ENCODE peak calls at places on chromosomes 12 and 14, in eight cellular contexts. G is lower leg skin, F is prostate gland, B is transverse colon, A is uterus, T is stomach, M is thyroid gland, X is right lobe of liver. L is an unnamed sample.
A peak's percentile ranks its signal among the peaks of the same experiment; 100 is the strongest.

GRCh38 chr12:39431797-39432196 is 11.1 kb downstream of the KIF21A start:
- DNase-seq in B (no peak), T (no peak), M (no peak), G (no peak), A (no peak), F (no peak), X (no peak), L (no peak)

GRCh38 chr12:88258396-88258795 is 116.3 kb downstream of the TMTC3 start:
- DNase-seq in M (no peak), F (no peak), T (no peak), A (no peak), B (no peak), X (no peak), G (no peak), L (no peak)

GRCh38 chr12:117567644-117568043 is 206.2 kb upstream of the NOS1 start:
- DNase-seq in B (no peak), A (no peak), M (peak; percentile 67), X (no peak), F (no peak), T (no peak), G (no peak), L (no peak)

GRCh38 chr14:76767681-76768055 is 6.4 kb downstream of the VASH1 start:
- DNase-seq in A (peak; percentile 3), X (no peak), G (peak; percentile 63), M (no peak), B (no peak), T (no peak), F (no peak), L (no peak)

GRCh38 chr12:104707794-104708558 is 250.1 kb downstream of the SLC41A2 start:
- DNase-seq in M (no peak), B (no peak), T (no peak), F (no peak), X (no peak), G (no peak), A (no peak), L (no peak)

GRCh38 chr14:78933948-78934524 is 763.9 kb downstream of the NRXN3 start:
- DNase-seq in T (no peak), F (no peak), A (no peak), M (no peak), B (no peak), G (no peak), X (no peak), L (no peak)

GRCh38 chr14:85532981-85533820 is 3.3 kb downstream of the FLRT2 start:
- DNase-seq in B (no peak), M (peak; percentile 79), A (peak; percentile 42), X (peak; percentile 53), T (peak; percentile 31), F (peak; percentile 25), G (peak; percentile 86), L (peak; percentile 72)

GRCh38 chr12:22014783-22015144 is 31.3 kb upstream of the CMAS start:
- DNase-seq in A (no peak), T (no peak), B (no peak), F (no peak), G (no peak), X (no peak), M (no peak), L (no peak)

GRCh38 chr12:124512667-124513296 is 54.6 kb downstream of the NCOR2 start:
- DNase-seq in X (no peak), A (peak; percentile 88), F (peak; percentile 74), B (peak; percentile 86), T (peak; percentile 87), G (peak; percentile 97), M (peak; percentile 96), L (peak; percentile 91)

GRCh38 chr12:85065816-85066482 is 29.8 kb downstream of the LRRIQ1 start:
- DNase-seq in F (no peak), X (no peak), A (no peak), B (no peak), M (no peak), G (no peak), T (no peak), L (no peak)

GRCh38 chr14:50083467-50084337 is 32.7 kb downstream of the VCPKMT start:
- DNase-seq in A (no peak), G (no peak), F (no peak), M (no peak), T (no peak), X (no peak), B (no peak), L (no peak)

GRCh38 chr12:95318071-95318545 is 100.5 kb downstream of the VEZT start:
- DNase-seq in X (no peak), G (no peak), A (no peak), T (no peak), M (no peak), B (no peak), F (peak; percentile 8), L (no peak)

GRCh38 chr12:51103977-51104376 is 20.6 kb upstream of the CSRNP2 start:
- DNase-seq in F (no peak), M (no peak), B (no peak), A (no peak), G (no peak), X (no peak), T (no peak), L (no peak)

GRCh38 chr14:93056166-93056839 is 59.4 kb downstream of the ITPK1 start:
- DNase-seq in A (no peak), F (no peak), B (no peak), X (no peak), G (no peak), T (no peak), M (peak; percentile 66), L (no peak)

GRCh38 chr14:61523751-61524150 is 171.6 kb upstream of the HIF1A start:
- DNase-seq in X (no peak), M (no peak), A (no peak), F (no peak), B (no peak), G (peak; percentile 31), T (no peak), L (no peak)

GRCh38 chr14:103045387-103045869 is 11.9 kb downstream of the CDC42BPB start:
- DNase-seq in T (no peak), G (no peak), F (no peak), A (no peak), M (peak; percentile 46), X (no peak), B (no peak), L (no peak)

GRCh38 chr14:78227466-78228077 is 57.4 kb downstream of the NRXN3 start:
- DNase-seq in T (no peak), F (no peak), B (no peak), X (no peak), M (no peak), A (no peak), G (peak; percentile 53), L (no peak)

GRCh38 chr12:128111951-128112350 is 155.0 kb upstream of the TMEM132C start:
- DNase-seq in M (no peak), G (peak; percentile 54), B (no peak), T (no peak), F (no peak), A (no peak), X (no peak), L (no peak)

DNA sequence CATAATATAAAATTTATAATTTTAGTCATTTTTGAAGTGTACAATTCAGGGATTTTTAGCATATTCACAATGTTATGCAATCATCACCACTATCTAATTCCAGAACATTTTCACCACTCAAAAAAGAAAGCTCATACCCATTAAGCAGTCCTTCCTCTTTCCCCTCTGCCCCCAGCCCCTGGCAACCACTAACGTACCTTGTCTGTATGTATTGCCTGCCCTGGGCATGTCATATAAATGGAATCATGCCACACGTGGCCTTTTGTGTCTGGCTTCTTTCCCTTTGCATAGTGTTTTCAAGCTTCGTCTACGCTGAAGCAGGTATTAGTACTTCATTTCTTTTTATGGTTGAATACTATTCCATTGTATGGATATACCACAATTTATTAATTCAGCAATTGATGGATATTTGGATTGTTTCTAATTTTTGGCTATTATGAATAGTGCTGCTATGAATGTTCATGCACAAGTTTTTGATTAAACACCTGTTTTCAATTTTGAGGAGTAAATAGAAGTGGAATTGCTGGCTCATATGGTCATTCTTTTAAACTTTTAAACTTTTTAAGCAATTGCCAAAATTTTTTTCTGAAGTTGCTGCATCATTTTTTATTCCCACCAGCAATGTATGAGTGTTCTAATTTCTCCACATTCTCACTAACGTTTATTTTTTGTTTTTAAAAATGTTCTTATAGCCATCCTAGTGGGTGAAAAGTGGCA is 1.6 kb upstream of the SSTR1 start:
- DNase-seq in A (no peak), G (no peak), T (no peak), X (no peak), B (no peak), F (no peak), M (no peak), L (no peak)
- TF ChIP-seq POLR2A in A (no peak), G (no peak), T (no peak), X (no peak), B (no peak), F (no peak), M (no peak), L (no peak)

GRCh38 chr14:98966021-98966420 is 306.0 kb downstream of the BCL11B start:
- DNase-seq in X (no peak), F (no peak), G (no peak), T (no peak), M (no peak), B (no peak), A (no peak), L (no peak)
- TF ChIP-seq POLR2A in X (no peak), F (no peak), G (no peak), T (no peak), M (no peak), B (no peak), A (no peak), L (no peak)

DNA sequence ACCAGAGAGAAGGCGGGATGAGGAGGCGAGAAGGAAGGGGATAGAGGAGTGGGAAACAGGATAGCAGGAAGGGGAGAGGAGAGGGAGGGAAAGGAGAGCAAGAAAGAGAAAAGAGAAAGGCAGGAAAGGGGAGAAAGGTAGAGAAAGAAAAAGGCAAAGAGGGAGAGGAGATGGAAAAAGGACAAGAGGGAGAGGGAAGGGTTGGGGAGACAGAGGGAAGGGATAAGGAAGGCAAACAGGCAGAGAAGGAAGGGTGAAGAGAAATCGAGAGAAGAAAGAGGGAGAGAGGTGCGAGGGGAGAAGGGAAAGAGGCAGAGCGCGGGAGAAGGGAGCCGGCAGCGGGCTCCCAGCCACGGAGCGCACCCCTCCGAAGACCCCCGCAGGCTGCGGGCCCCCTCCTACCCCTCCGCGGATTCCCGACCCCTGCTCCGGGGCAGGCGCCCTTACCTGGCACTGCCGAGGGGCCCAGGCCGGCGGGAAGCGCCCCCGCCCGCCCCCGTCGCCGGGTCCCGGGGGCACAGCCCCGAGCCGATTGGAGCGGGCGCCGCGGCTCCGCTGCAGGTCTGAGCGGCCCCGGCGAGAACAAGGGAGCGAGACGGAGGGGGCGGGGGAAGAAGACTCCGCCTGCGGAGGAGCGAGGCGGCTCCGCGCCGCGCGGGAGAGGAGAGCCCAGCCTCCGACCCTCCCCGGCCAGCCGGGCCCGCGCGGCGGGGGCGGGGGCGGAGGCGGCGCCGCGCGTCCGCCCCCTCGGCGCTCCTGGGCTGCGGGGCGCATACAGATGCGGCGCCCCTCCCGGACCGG is at the start of gene CDH24:
- DNase-seq in X (peak; percentile 77), M (peak; percentile 82), F (peak; percentile 70), T (peak; percentile 80), G (peak; percentile 93), B (peak; percentile 84), A (peak; percentile 82), L (peak; percentile 75)
- TF ChIP-seq POLR2A in X (no peak), M (no peak), F (peak; percentile 66), T (no peak), G (no peak), B (no peak), A (no peak), L (no peak)

GRCh38 chr14:90758028-90758889 is 58.0 kb downstream of the TTC7B start:
- DNase-seq in B (peak; percentile 94), G (peak; percentile 97), T (peak; percentile 95), F (peak; percentile 91), A (peak; percentile 95), X (peak; percentile 95), M (peak; percentile 92), L (peak; percentile 93)
- TF ChIP-seq POLR2A in B (peak; percentile 45), G (no peak), T (no peak), F (peak; percentile 8), A (peak; percentile 46), X (peak; percentile 51), M (no peak), L (no peak)